ENCODE peak calls at places on chromosomes 4 and X, in five cellular contexts. G is NB4; L is AG09319; Q is activated CD4-positive, alpha-beta T cell treated with anti-CD3 and anti-CD28 coated beads, Interleukin-2, amount 10 ng/mL, durations not matched to agents 7 days and 5 days; P is activated CD8-positive, alpha-beta memory T cell treated with anti-CD3 and anti-CD28 coated beads for 24 hours. T is an unnamed sample.

GRCh38 chr4:145178740-145179139 is 1.6 kb downstream of the OTUD4 start:
- DNase-seq in G (peak), P (no peak), L (no peak), Q (peak), T (no peak)

GRCh38 chr4:154152546-154152945 is 339.1 kb downstream of the DCHS2 start:
- DNase-seq in Q (no peak), L (no peak), G (no peak), P (no peak), T (no peak)

GRCh38 chrX:40867352-40867751 is 132.0 kb upstream of the MED14 start:
- DNase-seq in L (no peak), P (no peak), Q (no peak), G (no peak), T (no peak)

GRCh38 chr4:87720094-87720691 is 70.1 kb downstream of the DMP1 start:
- DNase-seq in P (no peak), Q (no peak), L (no peak), G (no peak), T (no peak)

GRCh38 chr4:76308548-76308947 is 2.0 kb downstream of the STBD1 start:
- DNase-seq in P (no peak), L (no peak), Q (no peak), G (no peak), T (no peak)

GRCh38 chr4:7034262-7035081 is 8.7 kb upstream of the TADA2B start:
- DNase-seq in P (no peak), Q (no peak), L (no peak), G (no peak), T (no peak)

GRCh38 chr4:1039493-1040343 is 28.3 kb downstream of the FGFRL1 start:
- DNase-seq in P (no peak), G (no peak), L (no peak), Q (no peak), T (no peak)

GRCh38 chr4:90030953-90031352 is 96.2 kb upstream of the CCSER1 start:
- DNase-seq in L (no peak), P (no peak), Q (no peak), G (no peak), T (no peak)

GRCh38 chr4:5916229-5916628 is 23.3 kb upstream of the CRMP1 start:
- DNase-seq in L (no peak), G (no peak), P (no peak), Q (no peak), T (no peak)

GRCh38 chr4:144562019-144562740 is 83.8 kb upstream of the HHIP start:
- DNase-seq in L (no peak), P (no peak), G (no peak), Q (no peak), T (no peak)

GRCh38 chrX:107894038-107894437 is 68.4 kb downstream of the MID2 start:
- DNase-seq in L (no peak), Q (peak), G (peak), P (no peak), T (no peak)

GRCh38 chrX:43315622-43316021 is 340.5 kb upstream of the MAOA start:
- DNase-seq in P (no peak), Q (no peak), G (no peak), L (no peak), T (no peak)

GRCh38 chr4:10715696-10716095 is 31.1 kb upstream of the CLNK start:
- DNase-seq in P (no peak), Q (no peak), G (no peak), L (no peak), T (no peak)

GRCh38 chr4:77022581-77023133 is 53.1 kb downstream of the CCNI start:
- DNase-seq in G (no peak), P (no peak), L (no peak), Q (no peak), T (no peak)

GRCh38 chr4:85724801-85725548 is 250.0 kb downstream of the ARHGAP24 start:
- DNase-seq in L (no peak), G (no peak), P (no peak), Q (no peak), T (no peak)

GRCh38 chr4:68948044-68948743 is 3.4 kb downstream of the UGT2A3 start:
- DNase-seq in P (no peak), Q (no peak), G (no peak), L (no peak), T (no peak)

GRCh38 chr4:125741825-125742452 is 427.2 kb downstream of the FAT4 start:
- DNase-seq in Q (no peak), L (peak), G (peak), P (no peak), T (no peak)

GRCh38 chr4:140286503-140286902 is 86.9 kb upstream of the SCOC start:
- DNase-seq in G (no peak), Q (no peak), P (no peak), L (peak), T (no peak)

GRCh38 chr4:101186558-101187184 is 160.7 kb downstream of the PPP3CA start:
- DNase-seq in P (no peak), Q (no peak), L (no peak), G (no peak), T (no peak)

GRCh38 chrX:7706032-7706431 is 136.9 kb upstream of the VCX start:
- DNase-seq in G (no peak), Q (no peak), P (no peak), L (no peak), T (no peak)

GRCh38 chrX:40420899-40421729 is 159.7 kb upstream of the ATP6AP2 start:
- DNase-seq in P (no peak), L (no peak), G (peak), Q (no peak), T (no peak)

GRCh38 chr4:184384810-184385557 is 89.4 kb downstream of the IRF2 start:
- DNase-seq in Q (no peak), G (no peak), P (peak), L (no peak), T (no peak)

GRCh38 chr4:52869196-52869595 is 7.1 kb downstream of the RASL11B start:
- DNase-seq in G (no peak), P (no peak), L (peak), Q (no peak), T (no peak)

GRCh38 chr4:66028668-66029067 is 358.4 kb upstream of the EPHA5 start:
- DNase-seq in L (no peak), G (no peak), Q (no peak), P (no peak), T (no peak)

GRCh38 chr4:101774807-101775206 is 15.7 kb upstream of the BANK1 start:
- DNase-seq in G (no peak), P (no peak), L (peak), Q (no peak), T (no peak)

GRCh38 chr4:16019666-16020065 is 56.7 kb upstream of the FGFBP2 start:
- DNase-seq in Q (no peak), G (no peak), P (no peak), L (no peak), T (no peak)

GRCh38 chrX:110665636-110666035 is 130.0 kb downstream of the CHRDL1 start:
- DNase-seq in Q (peak), L (peak), P (peak), G (peak), T (no peak)

GRCh38 chrX:132094169-132094568 is 33.7 kb downstream of the FRMD7 start:
- DNase-seq in G (no peak), Q (no peak), L (no peak), P (no peak), T (no peak)

GRCh38 chrX:124211312-124211942 is 121.0 kb upstream of the TEX13D start:
- DNase-seq in G (peak), P (no peak), L (no peak), Q (peak), T (no peak)

GRCh38 chr4:10088135-10089010 is 28.2 kb downstream of the WDR1 start:
- DNase-seq in P (no peak), L (no peak), G (no peak), Q (no peak), T (no peak)

GRCh38 chrX:39758791-39759525 is 338.8 kb downstream of the BCOR start:
- DNase-seq in P (no peak), L (no peak), Q (no peak), G (no peak), T (no peak)

GRCh38 chrX:22526339-22526738 is 253.6 kb downstream of the CBLL2 start:
- DNase-seq in L (no peak), Q (no peak), P (no peak), G (peak), T (no peak)

GRCh38 chr4:46937493-46937892 is 28.4 kb upstream of the COX7B2 start:
- DNase-seq in P (no peak), Q (no peak), L (no peak), G (peak), T (no peak)

GRCh38 chr4:139560396-139561084 is 4.5 kb upstream of the SETD7 start:
- DNase-seq in L (no peak), P (no peak), Q (no peak), G (peak), T (no peak)

GRCh38 chr4:179372242-179372641 is 1930.0 kb upstream of the AGA start:
- DNase-seq in G (no peak), Q (no peak), P (no peak), L (no peak), T (no peak)

GRCh38 chr4:10079951-10080873 is 36.4 kb downstream of the WDR1 start:
- DNase-seq in Q (no peak), P (peak), G (no peak), L (no peak), T (no peak)

GRCh38 chr4:165505991-165506779 is 127.4 kb downstream of the CPE start:
- DNase-seq in G (no peak), L (peak), Q (no peak), P (no peak), T (no peak)

T was measured in osteocyte.